ENCODE peak calls at places on chromosomes 7 and 10, in five cellular contexts. G, F, M, W and Z are unnamed samples.
A peak's percentile ranks its signal among the peaks of the same experiment; 100 is the strongest.

GRCh38 chr7:1708640-1709249 is 38.7 kb downstream of the ELFN1 start:
- DNase-seq in G (no peak), F (no peak), M (no peak), W (no peak), Z (peak; percentile 21)

GRCh38 chr10:21195149-21195731 is 298.1 kb upstream of the NEBL start:
- DNase-seq in G (no peak), F (peak; percentile 56), M (no peak), W (no peak), Z (no peak)

GRCh38 chr10:81108516-81109199 is 571.0 kb downstream of the SH2D4B start:
- DNase-seq in G (no peak), F (no peak), M (no peak), W (no peak), Z (no peak)

GRCh38 chr10:102554531-102554930 is 50.8 kb downstream of the SUFU start:
- DNase-seq in G (no peak), F (no peak), M (no peak), W (no peak), Z (no peak)

GRCh38 chr7:2230882-2231281 is 1.9 kb downstream of the MAD1L1 start:
- DNase-seq in G (no peak), F (no peak), M (no peak), W (no peak), Z (no peak)

GRCh38 chr7:27700501-27700900 is 37.8 kb upstream of the HIBADH start:
- DNase-seq in G (no peak), F (no peak), M (no peak), W (no peak), Z (no peak)

GRCh38 chr7:11207565-11207964 is 233.9 kb downstream of the PHF14 start:
- DNase-seq in G (no peak), F (no peak), M (no peak), W (no peak), Z (no peak)

GRCh38 chr10:182441-183201 is 47.4 kb downstream of the ZMYND11 start:
- DNase-seq in G (no peak), F (no peak), M (no peak), W (no peak), Z (no peak)

GRCh38 chr7:55189447-55189760 is 170.6 kb downstream of the EGFR start:
- DNase-seq in G (no peak), F (no peak), M (no peak), W (no peak), Z (no peak)

GRCh38 chr7:155213385-155213784 is 84.3 kb upstream of the INSIG1 start:
- DNase-seq in G (no peak), F (no peak), M (no peak), W (no peak), Z (no peak)

GRCh38 chr10:71435571-71436267 is 39.0 kb downstream of the CDH23 start:
- DNase-seq in G (no peak), F (no peak), M (no peak), W (no peak), Z (no peak)

GRCh38 chr7:9937944-9938631 is 1035.6 kb upstream of the PHF14 start:
- DNase-seq in G (no peak), F (no peak), M (peak; percentile 8), W (no peak), Z (no peak)

GRCh38 chr7:113263749-113264148 is 145.4 kb upstream of the SMIM30 start:
- DNase-seq in G (no peak), F (no peak), M (no peak), W (no peak), Z (no peak)

GRCh38 chr7:133871757-133872156 is 255.4 kb upstream of the LRGUK start:
- DNase-seq in G (no peak), F (no peak), M (no peak), W (no peak), Z (no peak)
- H3K27ac ChIP-seq in G (no peak overlapping the region), F (peak overlapping the region; percentile 23), M (no peak overlapping the region), W (no peak overlapping the region), Z (no peak overlapping the region)

GRCh38 chr7:99313204-99313573 is 12.5 kb upstream of the ARPC1A start:
- DNase-seq in G (no peak), F (no peak), M (no peak), W (no peak), Z (no peak)
- TF ChIP-seq CTCF in G (no peak), F (no peak), M (peak; percentile 65), W (no peak), Z (peak; percentile 48)

DNA sequence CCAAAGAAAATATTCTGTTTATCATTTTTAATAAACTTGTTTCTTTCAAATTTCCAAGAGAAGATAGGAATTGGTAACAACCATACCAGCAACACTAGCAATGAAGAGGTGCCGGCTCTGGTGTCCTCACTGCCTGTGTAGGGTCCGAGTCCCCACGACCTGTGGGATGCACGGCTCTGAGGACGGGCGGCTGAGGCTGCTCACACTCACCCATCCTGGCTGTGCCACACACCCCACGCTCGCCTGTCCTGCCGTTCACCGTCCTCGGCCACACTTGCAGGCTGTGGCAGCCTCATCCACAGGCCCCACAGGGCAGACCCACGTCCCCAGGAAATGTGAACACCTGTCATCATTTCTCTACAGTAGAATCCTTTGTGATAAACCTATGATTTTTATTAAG is 48.2 kb upstream of the DPYSL4 start:
- DNase-seq in G (no peak), F (no peak), M (no peak), W (no peak), Z (peak; percentile 3)
- H3K9me3 ChIP-seq in G (no peaks in the 10 kb centered on the region), F (no peaks in the 10 kb centered on the region), M (no peaks in the 10 kb centered on the region), W (no peaks in the 10 kb centered on the region), Z (no peaks in the 10 kb centered on the region)

GRCh38 chr10:44046605-44047004 is 338.3 kb downstream of the CXCL12 start:
- DNase-seq in G (no peak), F (peak; percentile 40), M (no peak), W (no peak), Z (no peak)
- H3K27ac ChIP-seq in G (no peak overlapping the region), F (no peak overlapping the region), M (no peak overlapping the region), W (no peak overlapping the region), Z (no peak overlapping the region)

DNA sequence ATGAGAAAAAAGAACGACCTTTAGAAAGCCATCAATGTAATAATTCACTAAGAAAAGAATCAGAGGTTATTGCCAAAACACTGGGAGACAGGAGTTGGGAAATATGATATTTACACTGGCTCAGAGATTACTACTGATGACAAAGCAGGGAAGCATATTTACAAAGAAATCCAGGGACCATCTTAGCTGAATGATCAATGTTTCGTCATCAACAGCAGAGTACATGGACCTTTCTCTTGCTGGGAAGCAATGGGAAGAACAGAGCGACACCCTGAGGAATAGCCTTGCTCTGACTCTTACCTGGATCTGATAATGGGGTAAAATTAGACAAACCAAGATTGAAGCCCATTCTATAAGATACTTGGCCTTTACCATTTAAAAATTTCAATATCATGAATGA is 1293.5 kb downstream of the XPNPEP1 start:
- DNase-seq in G (no peak), F (no peak), M (no peak), W (no peak), Z (no peak)
- TF ChIP-seq CTCF in G (no peak), F (no peak), M (no peak), W (no peak), Z (no peak)

DNA sequence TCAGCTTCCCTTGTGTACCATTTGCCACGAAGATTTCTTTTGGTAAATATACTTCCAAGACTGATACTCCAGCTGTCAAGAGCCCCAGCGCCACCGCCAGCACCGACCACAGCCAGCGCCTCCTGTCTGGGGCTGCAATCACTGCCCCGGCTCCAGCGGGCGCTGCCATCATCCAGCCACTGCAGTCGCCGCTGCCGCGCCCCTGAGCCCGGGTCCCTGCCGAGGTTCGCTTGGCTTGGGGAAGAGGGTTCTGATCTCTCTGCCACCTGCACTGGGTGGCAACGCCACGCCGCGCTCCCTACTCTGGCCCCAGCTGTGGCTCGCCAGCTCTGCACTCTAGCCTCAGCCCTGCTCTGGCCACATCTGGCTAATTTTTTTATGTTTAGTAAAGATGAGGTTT is 57.7 kb upstream of the ZNF138 start:
- DNase-seq in G (no peak), F (no peak), M (no peak), W (no peak), Z (no peak)
- H3K9me3 ChIP-seq in G (no peaks in the 10 kb centered on the region), F (no peaks in the 10 kb centered on the region), M (no peaks in the 10 kb centered on the region), W (no peaks in the 10 kb centered on the region), Z (peaks cover 10% of the 10 kb centered on the region)

DNA sequence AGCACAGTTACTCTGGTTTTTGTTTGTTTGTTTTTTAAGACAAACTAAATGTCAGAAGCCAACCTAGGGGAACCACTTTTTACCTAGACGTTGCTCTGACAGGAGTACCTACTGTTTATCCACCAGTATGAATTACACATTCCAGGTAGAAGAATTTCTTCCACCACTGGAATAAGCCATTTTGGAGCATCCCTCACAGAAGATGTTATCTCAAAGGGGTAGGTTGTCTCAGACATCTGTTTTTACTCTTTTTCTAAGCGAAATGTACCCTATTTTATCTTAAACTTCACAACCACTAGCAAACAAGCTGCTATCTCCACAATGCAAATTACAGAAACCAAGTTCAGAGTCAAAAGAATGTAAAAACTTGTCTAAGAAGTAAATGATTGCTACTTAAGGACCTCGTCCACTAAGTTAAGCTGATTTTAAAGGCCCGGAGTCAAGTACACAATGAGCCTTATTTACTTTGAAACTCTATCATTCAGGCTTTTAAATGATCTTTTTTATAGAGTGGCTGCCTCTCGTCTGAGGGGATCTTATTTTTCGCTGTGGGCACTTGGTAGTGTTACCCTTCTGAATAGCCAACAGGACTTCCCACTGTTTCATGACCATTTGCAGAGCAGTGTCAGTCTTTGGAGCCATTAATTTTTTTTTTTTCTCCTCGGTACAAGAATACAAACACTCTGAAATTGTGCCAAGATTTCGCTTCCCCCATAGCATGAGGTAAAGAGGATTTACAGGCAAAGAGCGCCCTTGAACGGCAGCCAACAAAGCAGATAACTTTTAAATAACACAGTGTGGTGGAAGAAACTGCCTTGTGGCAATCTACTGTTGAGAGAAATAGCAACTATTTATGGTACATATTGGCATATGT is 15.7 kb upstream of the ARMC3 start:
- DNase-seq in G (peak; percentile 4), F (no peak), M (no peak), W (no peak), Z (no peak)
- H3K27ac ChIP-seq in G (no peak overlapping the region), F (no peak overlapping the region), M (no peak overlapping the region), W (peak overlapping the region; percentile 26), Z (no peak overlapping the region)

GRCh38 chr10:77574436-77574835 is 63.2 kb downstream of the KCNMA1 start:
- DNase-seq in G (no peak), F (no peak), M (no peak), W (no peak), Z (no peak)
- TF ChIP-seq CTCF in G (no peak), F (no peak), M (no peak), W (no peak), Z (no peak)